ENCODE peak calls at places on chromosomes 7 and 10, in five cellular contexts. One of them, this sample, is unnamed.

GRCh38 chr10:18097524-18097923 is 42.7 kb upstream of the CACNB2 start:
- DNase-seq in fibroblast of the conjunctiva: no peak
- DNase-seq in activated CD8-positive, alpha-beta memory T cell treated with anti-CD3 and anti-CD28 coated beads for 24 hours: no peak
- DNase-seq in lower leg skin: no peak
- DNase-seq in stimulated activated naive B cell treated with anti-CD40 and anti-IgM and Interleukin-4, amounts not matched to agents 10 μg/mL and 1 μg/mL and 100 μg/mL, for 72 hours: no peak
- DNase-seq in this sample: no peak

GRCh38 chr7:90708841-90709317 is 112.8 kb downstream of the CDK14 start:
- DNase-seq in stimulated activated naive B cell treated with anti-CD40 and anti-IgM and Interleukin-4, amounts not matched to agents 10 μg/mL and 1 μg/mL and 100 μg/mL, for 72 hours: peak
- DNase-seq in activated CD8-positive, alpha-beta memory T cell treated with anti-CD3 and anti-CD28 coated beads for 24 hours: no peak
- DNase-seq in fibroblast of the conjunctiva: no peak
- DNase-seq in lower leg skin: no peak
- DNase-seq in this sample: no peak

GRCh38 chr10:35821339-35821911 is 179.3 kb upstream of the FZD8 start:
- DNase-seq in activated CD8-positive, alpha-beta memory T cell treated with anti-CD3 and anti-CD28 coated beads for 24 hours: no peak
- DNase-seq in lower leg skin: no peak
- DNase-seq in stimulated activated naive B cell treated with anti-CD40 and anti-IgM and Interleukin-4, amounts not matched to agents 10 μg/mL and 1 μg/mL and 100 μg/mL, for 72 hours: no peak
- DNase-seq in fibroblast of the conjunctiva: no peak
- DNase-seq in this sample: no peak

GRCh38 chr10:33008499-33009243 is 50.6 kb upstream of the ITGB1 start:
- DNase-seq in fibroblast of the conjunctiva: peak
- DNase-seq in lower leg skin: no peak
- DNase-seq in activated CD8-positive, alpha-beta memory T cell treated with anti-CD3 and anti-CD28 coated beads for 24 hours: peak
- DNase-seq in stimulated activated naive B cell treated with anti-CD40 and anti-IgM and Interleukin-4, amounts not matched to agents 10 μg/mL and 1 μg/mL and 100 μg/mL, for 72 hours: peak
- DNase-seq in this sample: no peak

GRCh38 chr10:104938031-104938430 is 296.9 kb downstream of the SORCS3 start:
- DNase-seq in stimulated activated naive B cell treated with anti-CD40 and anti-IgM and Interleukin-4, amounts not matched to agents 10 μg/mL and 1 μg/mL and 100 μg/mL, for 72 hours: no peak
- DNase-seq in lower leg skin: no peak
- DNase-seq in activated CD8-positive, alpha-beta memory T cell treated with anti-CD3 and anti-CD28 coated beads for 24 hours: no peak
- DNase-seq in fibroblast of the conjunctiva: no peak
- DNase-seq in this sample: no peak

GRCh38 chr10:92627845-92628480 is 35.0 kb downstream of the KIF11 start:
- DNase-seq in fibroblast of the conjunctiva: no peak
- DNase-seq in activated CD8-positive, alpha-beta memory T cell treated with anti-CD3 and anti-CD28 coated beads for 24 hours: no peak
- DNase-seq in lower leg skin: no peak
- DNase-seq in stimulated activated naive B cell treated with anti-CD40 and anti-IgM and Interleukin-4, amounts not matched to agents 10 μg/mL and 1 μg/mL and 100 μg/mL, for 72 hours: no peak
- DNase-seq in this sample: no peak

GRCh38 chr10:60414877-60415585 is 25.4 kb upstream of the ANK3 start:
- DNase-seq in stimulated activated naive B cell treated with anti-CD40 and anti-IgM and Interleukin-4, amounts not matched to agents 10 μg/mL and 1 μg/mL and 100 μg/mL, for 72 hours: no peak
- DNase-seq in lower leg skin: no peak
- DNase-seq in activated CD8-positive, alpha-beta memory T cell treated with anti-CD3 and anti-CD28 coated beads for 24 hours: no peak
- DNase-seq in fibroblast of the conjunctiva: no peak
- DNase-seq in this sample: no peak

GRCh38 chr7:137664846-137665245 is 181.9 kb downstream of the DGKI start:
- DNase-seq in activated CD8-positive, alpha-beta memory T cell treated with anti-CD3 and anti-CD28 coated beads for 24 hours: no peak
- DNase-seq in stimulated activated naive B cell treated with anti-CD40 and anti-IgM and Interleukin-4, amounts not matched to agents 10 μg/mL and 1 μg/mL and 100 μg/mL, for 72 hours: no peak
- DNase-seq in lower leg skin: no peak
- DNase-seq in fibroblast of the conjunctiva: no peak
- DNase-seq in this sample: no peak

GRCh38 chr7:106462365-106462859 is 177.6 kb upstream of the NAMPT start:
- DNase-seq in lower leg skin: no peak
- DNase-seq in fibroblast of the conjunctiva: peak
- DNase-seq in activated CD8-positive, alpha-beta memory T cell treated with anti-CD3 and anti-CD28 coated beads for 24 hours: no peak
- DNase-seq in stimulated activated naive B cell treated with anti-CD40 and anti-IgM and Interleukin-4, amounts not matched to agents 10 μg/mL and 1 μg/mL and 100 μg/mL, for 72 hours: peak
- DNase-seq in this sample: no peak

GRCh38 chr7:133364959-133365680 is 112.2 kb downstream of the EXOC4 start:
- DNase-seq in fibroblast of the conjunctiva: no peak
- DNase-seq in activated CD8-positive, alpha-beta memory T cell treated with anti-CD3 and anti-CD28 coated beads for 24 hours: no peak
- DNase-seq in stimulated activated naive B cell treated with anti-CD40 and anti-IgM and Interleukin-4, amounts not matched to agents 10 μg/mL and 1 μg/mL and 100 μg/mL, for 72 hours: no peak
- DNase-seq in lower leg skin: no peak
- DNase-seq in this sample: no peak

GRCh38 chr7:157544226-157544625 is 207.4 kb downstream of the DNAJB6 start:
- DNase-seq in lower leg skin: no peak
- DNase-seq in stimulated activated naive B cell treated with anti-CD40 and anti-IgM and Interleukin-4, amounts not matched to agents 10 μg/mL and 1 μg/mL and 100 μg/mL, for 72 hours: no peak
- DNase-seq in activated CD8-positive, alpha-beta memory T cell treated with anti-CD3 and anti-CD28 coated beads for 24 hours: no peak
- DNase-seq in fibroblast of the conjunctiva: no peak
- DNase-seq in this sample: no peak

GRCh38 chr7:91876391-91877133 is 3.9 kb downstream of the MTERF1 start:
- DNase-seq in stimulated activated naive B cell treated with anti-CD40 and anti-IgM and Interleukin-4, amounts not matched to agents 10 μg/mL and 1 μg/mL and 100 μg/mL, for 72 hours: no peak
- DNase-seq in activated CD8-positive, alpha-beta memory T cell treated with anti-CD3 and anti-CD28 coated beads for 24 hours: no peak
- DNase-seq in fibroblast of the conjunctiva: peak
- DNase-seq in lower leg skin: no peak
- DNase-seq in this sample: no peak

GRCh38 chr10:103854265-103854686 is 1.1 kb downstream of the SH3PXD2A start:
- DNase-seq in activated CD8-positive, alpha-beta memory T cell treated with anti-CD3 and anti-CD28 coated beads for 24 hours: no peak
- DNase-seq in fibroblast of the conjunctiva: no peak
- DNase-seq in lower leg skin: no peak
- DNase-seq in stimulated activated naive B cell treated with anti-CD40 and anti-IgM and Interleukin-4, amounts not matched to agents 10 μg/mL and 1 μg/mL and 100 μg/mL, for 72 hours: no peak
- DNase-seq in this sample: no peak

GRCh38 chr7:141288626-141289025 is 214.8 kb downstream of the TMEM178B start:
- DNase-seq in activated CD8-positive, alpha-beta memory T cell treated with anti-CD3 and anti-CD28 coated beads for 24 hours: no peak
- DNase-seq in lower leg skin: no peak
- DNase-seq in stimulated activated naive B cell treated with anti-CD40 and anti-IgM and Interleukin-4, amounts not matched to agents 10 μg/mL and 1 μg/mL and 100 μg/mL, for 72 hours: no peak
- DNase-seq in fibroblast of the conjunctiva: no peak
- DNase-seq in this sample: no peak

GRCh38 chr7:33854951-33855350 is 50.4 kb upstream of the BMPER start:
- DNase-seq in fibroblast of the conjunctiva: no peak
- DNase-seq in stimulated activated naive B cell treated with anti-CD40 and anti-IgM and Interleukin-4, amounts not matched to agents 10 μg/mL and 1 μg/mL and 100 μg/mL, for 72 hours: no peak
- DNase-seq in activated CD8-positive, alpha-beta memory T cell treated with anti-CD3 and anti-CD28 coated beads for 24 hours: no peak
- DNase-seq in lower leg skin: no peak
- DNase-seq in this sample: no peak

GRCh38 chr7:125934965-125935364 is 1005.3 kb upstream of the POT1 start:
- DNase-seq in fibroblast of the conjunctiva: no peak
- DNase-seq in activated CD8-positive, alpha-beta memory T cell treated with anti-CD3 and anti-CD28 coated beads for 24 hours: no peak
- DNase-seq in stimulated activated naive B cell treated with anti-CD40 and anti-IgM and Interleukin-4, amounts not matched to agents 10 μg/mL and 1 μg/mL and 100 μg/mL, for 72 hours: no peak
- DNase-seq in lower leg skin: no peak
- DNase-seq in this sample: no peak

GRCh38 chr7:100694196-100694745 is at the start of gene GIGYF1:
- DNase-seq in fibroblast of the conjunctiva: no peak
- DNase-seq in stimulated activated naive B cell treated with anti-CD40 and anti-IgM and Interleukin-4, amounts not matched to agents 10 μg/mL and 1 μg/mL and 100 μg/mL, for 72 hours: peak
- DNase-seq in lower leg skin: peak
- DNase-seq in activated CD8-positive, alpha-beta memory T cell treated with anti-CD3 and anti-CD28 coated beads for 24 hours: peak
- DNase-seq in this sample: no peak

GRCh38 chr10:102230861-102231356 is 4.8 kb downstream of the ELOVL3 start:
- DNase-seq in activated CD8-positive, alpha-beta memory T cell treated with anti-CD3 and anti-CD28 coated beads for 24 hours: peak
- DNase-seq in lower leg skin: peak
- DNase-seq in fibroblast of the conjunctiva: no peak
- DNase-seq in stimulated activated naive B cell treated with anti-CD40 and anti-IgM and Interleukin-4, amounts not matched to agents 10 μg/mL and 1 μg/mL and 100 μg/mL, for 72 hours: peak
- DNase-seq in this sample: no peak

GRCh38 chr10:82150123-82150900 is 275.3 kb downstream of the NRG3 start:
- DNase-seq in lower leg skin: no peak
- DNase-seq in stimulated activated naive B cell treated with anti-CD40 and anti-IgM and Interleukin-4, amounts not matched to agents 10 μg/mL and 1 μg/mL and 100 μg/mL, for 72 hours: no peak
- DNase-seq in fibroblast of the conjunctiva: no peak
- DNase-seq in activated CD8-positive, alpha-beta memory T cell treated with anti-CD3 and anti-CD28 coated beads for 24 hours: no peak
- DNase-seq in this sample: no peak

GRCh38 chr10:69800109-69800508 is 1.6 kb upstream of the COL13A1 start:
- DNase-seq in lower leg skin: no peak
- DNase-seq in fibroblast of the conjunctiva: peak
- DNase-seq in activated CD8-positive, alpha-beta memory T cell treated with anti-CD3 and anti-CD28 coated beads for 24 hours: no peak
- DNase-seq in stimulated activated naive B cell treated with anti-CD40 and anti-IgM and Interleukin-4, amounts not matched to agents 10 μg/mL and 1 μg/mL and 100 μg/mL, for 72 hours: no peak
- DNase-seq in this sample: no peak

GRCh38 chr10:57535306-57535705 is 732.4 kb downstream of the IPMK start:
- DNase-seq in lower leg skin: no peak
- DNase-seq in stimulated activated naive B cell treated with anti-CD40 and anti-IgM and Interleukin-4, amounts not matched to agents 10 μg/mL and 1 μg/mL and 100 μg/mL, for 72 hours: no peak
- DNase-seq in fibroblast of the conjunctiva: no peak
- DNase-seq in activated CD8-positive, alpha-beta memory T cell treated with anti-CD3 and anti-CD28 coated beads for 24 hours: no peak
- DNase-seq in this sample: no peak

GRCh38 chr10:98589007-98589406 is 142.3 kb upstream of the HPS1 start:
- DNase-seq in lower leg skin: no peak
- DNase-seq in fibroblast of the conjunctiva: no peak
- DNase-seq in activated CD8-positive, alpha-beta memory T cell treated with anti-CD3 and anti-CD28 coated beads for 24 hours: no peak
- DNase-seq in stimulated activated naive B cell treated with anti-CD40 and anti-IgM and Interleukin-4, amounts not matched to agents 10 μg/mL and 1 μg/mL and 100 μg/mL, for 72 hours: no peak
- DNase-seq in this sample: no peak

GRCh38 chr7:143975617-143976016 is 21.0 kb downstream of the OR2F1 start:
- DNase-seq in activated CD8-positive, alpha-beta memory T cell treated with anti-CD3 and anti-CD28 coated beads for 24 hours: no peak
- DNase-seq in lower leg skin: no peak
- DNase-seq in fibroblast of the conjunctiva: no peak
- DNase-seq in stimulated activated naive B cell treated with anti-CD40 and anti-IgM and Interleukin-4, amounts not matched to agents 10 μg/mL and 1 μg/mL and 100 μg/mL, for 72 hours: no peak
- DNase-seq in this sample: no peak

GRCh38 chr10:34492081-34492480 is 323.0 kb downstream of the PARD3 start:
- DNase-seq in stimulated activated naive B cell treated with anti-CD40 and anti-IgM and Interleukin-4, amounts not matched to agents 10 μg/mL and 1 μg/mL and 100 μg/mL, for 72 hours: no peak
- DNase-seq in lower leg skin: no peak
- DNase-seq in fibroblast of the conjunctiva: no peak
- DNase-seq in activated CD8-positive, alpha-beta memory T cell treated with anti-CD3 and anti-CD28 coated beads for 24 hours: no peak
- DNase-seq in this sample: no peak

GRCh38 chr7:151115836-151116418 is 29.7 kb downstream of the AGAP3 start:
- DNase-seq in activated CD8-positive, alpha-beta memory T cell treated with anti-CD3 and anti-CD28 coated beads for 24 hours: no peak
- DNase-seq in stimulated activated naive B cell treated with anti-CD40 and anti-IgM and Interleukin-4, amounts not matched to agents 10 μg/mL and 1 μg/mL and 100 μg/mL, for 72 hours: no peak
- DNase-seq in lower leg skin: peak
- DNase-seq in fibroblast of the conjunctiva: no peak
- DNase-seq in this sample: no peak

GRCh38 chr7:102888561-102889233 is 24.1 kb upstream of the LRRC17 start:
- DNase-seq in activated CD8-positive, alpha-beta memory T cell treated with anti-CD3 and anti-CD28 coated beads for 24 hours: no peak
- DNase-seq in fibroblast of the conjunctiva: no peak
- DNase-seq in stimulated activated naive B cell treated with anti-CD40 and anti-IgM and Interleukin-4, amounts not matched to agents 10 μg/mL and 1 μg/mL and 100 μg/mL, for 72 hours: no peak
- DNase-seq in lower leg skin: no peak
- DNase-seq in this sample: no peak

GRCh38 chr7:149823631-149824199 is 14.5 kb upstream of the ZNF862 start:
- DNase-seq in lower leg skin: no peak
- DNase-seq in fibroblast of the conjunctiva: no peak
- DNase-seq in stimulated activated naive B cell treated with anti-CD40 and anti-IgM and Interleukin-4, amounts not matched to agents 10 μg/mL and 1 μg/mL and 100 μg/mL, for 72 hours: no peak
- DNase-seq in activated CD8-positive, alpha-beta memory T cell treated with anti-CD3 and anti-CD28 coated beads for 24 hours: no peak
- DNase-seq in this sample: no peak

GRCh38 chr7:69429817-69430501 is 168.3 kb upstream of the AUTS2 start:
- DNase-seq in lower leg skin: no peak
- DNase-seq in stimulated activated naive B cell treated with anti-CD40 and anti-IgM and Interleukin-4, amounts not matched to agents 10 μg/mL and 1 μg/mL and 100 μg/mL, for 72 hours: no peak
- DNase-seq in activated CD8-positive, alpha-beta memory T cell treated with anti-CD3 and anti-CD28 coated beads for 24 hours: no peak
- DNase-seq in fibroblast of the conjunctiva: peak
- DNase-seq in this sample: no peak

GRCh38 chr10:125788156-125789034 is 12.8 kb upstream of the MMP21 start:
- DNase-seq in stimulated activated naive B cell treated with anti-CD40 and anti-IgM and Interleukin-4, amounts not matched to agents 10 μg/mL and 1 μg/mL and 100 μg/mL, for 72 hours: no peak
- DNase-seq in lower leg skin: no peak
- DNase-seq in activated CD8-positive, alpha-beta memory T cell treated with anti-CD3 and anti-CD28 coated beads for 24 hours: no peak
- DNase-seq in fibroblast of the conjunctiva: no peak
- DNase-seq in this sample: peak

GRCh38 chr7:115533785-115534184 is 496.8 kb downstream of the TFEC start:
- DNase-seq in fibroblast of the conjunctiva: no peak
- DNase-seq in lower leg skin: no peak
- DNase-seq in activated CD8-positive, alpha-beta memory T cell treated with anti-CD3 and anti-CD28 coated beads for 24 hours: no peak
- DNase-seq in stimulated activated naive B cell treated with anti-CD40 and anti-IgM and Interleukin-4, amounts not matched to agents 10 μg/mL and 1 μg/mL and 100 μg/mL, for 72 hours: no peak
- DNase-seq in this sample: no peak

GRCh38 chr10:116815641-116816415 is 33.5 kb upstream of the ENO4 start:
- DNase-seq in fibroblast of the conjunctiva: no peak
- DNase-seq in stimulated activated naive B cell treated with anti-CD40 and anti-IgM and Interleukin-4, amounts not matched to agents 10 μg/mL and 1 μg/mL and 100 μg/mL, for 72 hours: no peak
- DNase-seq in activated CD8-positive, alpha-beta memory T cell treated with anti-CD3 and anti-CD28 coated beads for 24 hours: no peak
- DNase-seq in lower leg skin: peak
- DNase-seq in this sample: no peak

GRCh38 chr7:143485500-143485899 is 7.8 kb downstream of the TAS2R41 start:
- DNase-seq in fibroblast of the conjunctiva: no peak
- DNase-seq in stimulated activated naive B cell treated with anti-CD40 and anti-IgM and Interleukin-4, amounts not matched to agents 10 μg/mL and 1 μg/mL and 100 μg/mL, for 72 hours: no peak
- DNase-seq in lower leg skin: peak
- DNase-seq in activated CD8-positive, alpha-beta memory T cell treated with anti-CD3 and anti-CD28 coated beads for 24 hours: no peak
- DNase-seq in this sample: no peak

This sample was measured in type B pancreatic cell.